ENCODE peak calls at places on chromosomes 16 and 17, in six cellular contexts. One of them, this sample, is unnamed.

GRCh38 chr17:10059684-10060211 is 138.7 kb downstream of the GAS7 start:
- DNase-seq in hepatocyte: peak; percentile 39
- DNase-seq in neural progenitor cell: no peak
- DNase-seq in OCI-LY7: no peak
- DNase-seq in MM.1S: peak; percentile 52
- DNase-seq in PC-3: no peak
- DNase-seq in this sample: peak; percentile 38

GRCh38 chr17:72430611-72431432 is 310.0 kb downstream of the SOX9 start:
- DNase-seq in MM.1S: no peak
- DNase-seq in neural progenitor cell: peak; percentile 12
- DNase-seq in hepatocyte: no peak
- DNase-seq in OCI-LY7: no peak
- DNase-seq in PC-3: peak; percentile 25
- DNase-seq in this sample: peak; percentile 11

GRCh38 chr16:56972898-56973689 is 11.3 kb downstream of the CETP start:
- DNase-seq in PC-3: no peak
- DNase-seq in OCI-LY7: no peak
- DNase-seq in MM.1S: no peak
- DNase-seq in hepatocyte: no peak
- DNase-seq in neural progenitor cell: no peak
- DNase-seq in this sample: no peak

GRCh38 chr17:34246436-34246835 is 8.6 kb upstream of the CCL2 start:
- DNase-seq in neural progenitor cell: no peak
- DNase-seq in MM.1S: no peak
- DNase-seq in OCI-LY7: no peak
- DNase-seq in hepatocyte: no peak
- DNase-seq in PC-3: no peak
- DNase-seq in this sample: no peak

GRCh38 chr16:1825864-1826690 is 548 bp downstream of the HAGH start:
- DNase-seq in PC-3: peak; percentile 49
- DNase-seq in hepatocyte: peak; percentile 90
- DNase-seq in OCI-LY7: peak; percentile 49
- DNase-seq in MM.1S: peak; percentile 81
- DNase-seq in neural progenitor cell: peak; percentile 91
- DNase-seq in this sample: peak; percentile 82

GRCh38 chr17:41864498-41864836 is 756 bp downstream of the KLHL11 start:
- DNase-seq in MM.1S: no peak
- DNase-seq in hepatocyte: no peak
- DNase-seq in neural progenitor cell: peak; percentile 65
- DNase-seq in PC-3: no peak
- DNase-seq in OCI-LY7: no peak
- DNase-seq in this sample: no peak

GRCh38 chr17:81076097-81076754 is 41.3 kb downstream of the BAIAP2 start:
- DNase-seq in hepatocyte: no peak
- DNase-seq in OCI-LY7: no peak
- DNase-seq in neural progenitor cell: no peak
- DNase-seq in MM.1S: no peak
- DNase-seq in PC-3: no peak
- DNase-seq in this sample: no peak

GRCh38 chr17:66357037-66357436 is 54.6 kb downstream of the PRKCA start:
- DNase-seq in PC-3: peak; percentile 30
- DNase-seq in neural progenitor cell: no peak
- DNase-seq in hepatocyte: no peak
- DNase-seq in MM.1S: no peak
- DNase-seq in OCI-LY7: no peak
- DNase-seq in this sample: peak; percentile 51

GRCh38 chr17:10605221-10605783 is 51.8 kb downstream of the MYH3 start:
- DNase-seq in neural progenitor cell: no peak
- DNase-seq in MM.1S: no peak
- DNase-seq in OCI-LY7: no peak
- DNase-seq in hepatocyte: no peak
- DNase-seq in PC-3: no peak
- DNase-seq in this sample: no peak

GRCh38 chr17:72592242-72592966 is 471.6 kb downstream of the SOX9 start:
- DNase-seq in neural progenitor cell: peak; percentile 93
- DNase-seq in OCI-LY7: no peak
- DNase-seq in MM.1S: peak; percentile 83
- DNase-seq in PC-3: peak; percentile 95
- DNase-seq in hepatocyte: peak; percentile 93
- DNase-seq in this sample: peak; percentile 90

GRCh38 chr16:50196736-50197135 is 43.6 kb downstream of the TENT4B start:
- DNase-seq in OCI-LY7: peak; percentile 32
- DNase-seq in hepatocyte: no peak
- DNase-seq in PC-3: no peak
- DNase-seq in neural progenitor cell: no peak
- DNase-seq in MM.1S: peak; percentile 71
- DNase-seq in this sample: peak; percentile 38

GRCh38 chr16:81641403-81642106 is 137.5 kb upstream of the PLCG2 start:
- DNase-seq in neural progenitor cell: peak; percentile 84
- DNase-seq in hepatocyte: no peak
- DNase-seq in OCI-LY7: no peak
- DNase-seq in MM.1S: no peak
- DNase-seq in PC-3: no peak
- DNase-seq in this sample: no peak
- H3K4me1 ChIP-seq in neural progenitor cell: peaks cover 35% of the 10 kb centered on the region
- H3K4me1 ChIP-seq in hepatocyte: no peaks in the 10 kb centered on the region
- H3K4me1 ChIP-seq in OCI-LY7: no peaks in the 10 kb centered on the region
- H3K4me1 ChIP-seq in MM.1S: no peaks in the 10 kb centered on the region
- H3K4me1 ChIP-seq in PC-3: peaks cover 18% of the 10 kb centered on the region
- H3K4me1 ChIP-seq in this sample: peaks cover 14% of the 10 kb centered on the region

DNA sequence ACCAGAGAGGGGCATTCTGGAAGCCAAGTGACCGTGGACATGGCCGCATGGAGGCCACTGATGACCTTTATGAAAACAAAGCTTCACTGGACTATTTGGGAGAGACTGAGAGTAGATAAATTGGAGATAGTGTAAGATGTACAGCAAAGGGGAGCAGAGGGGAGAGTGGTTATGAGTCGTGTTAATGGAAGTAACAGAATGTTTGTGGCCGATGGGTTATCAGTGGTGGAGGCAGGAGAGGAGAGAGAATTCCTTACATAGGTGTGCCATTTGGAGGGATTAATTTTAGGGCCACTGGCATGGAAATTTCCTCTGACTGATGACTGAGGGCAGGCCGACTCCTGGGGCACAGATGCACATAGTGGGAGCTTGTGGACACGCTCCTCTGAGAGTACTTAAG is 19.2 kb downstream of the PRPSAP2 start:
- DNase-seq in neural progenitor cell: no peak
- DNase-seq in PC-3: peak; percentile 79
- DNase-seq in OCI-LY7: no peak
- DNase-seq in hepatocyte: no peak
- DNase-seq in MM.1S: no peak
- DNase-seq in this sample: peak; percentile 10
- TF ChIP-seq EZH2phosphoT487 in neural progenitor cell: no peak
- TF ChIP-seq EZH2phosphoT487 in PC-3: no peak
- TF ChIP-seq EZH2phosphoT487 in OCI-LY7: no peak
- TF ChIP-seq EZH2phosphoT487 in hepatocyte: no peak
- TF ChIP-seq EZH2phosphoT487 in MM.1S: no peak
- TF ChIP-seq EZH2phosphoT487 in this sample: no peak

GRCh38 chr17:65052585-65052984 is 4.0 kb downstream of the GNA13 start:
- DNase-seq in neural progenitor cell: no peak
- DNase-seq in hepatocyte: no peak
- DNase-seq in OCI-LY7: no peak
- DNase-seq in MM.1S: no peak
- DNase-seq in PC-3: no peak
- DNase-seq in this sample: no peak
- H3K4me1 ChIP-seq in neural progenitor cell: peaks cover 16% of the 10 kb centered on the region
- H3K4me1 ChIP-seq in hepatocyte: peaks cover 12% of the 10 kb centered on the region
- H3K4me1 ChIP-seq in OCI-LY7: peaks cover 69% of the 10 kb centered on the region
- H3K4me1 ChIP-seq in MM.1S: peaks cover 40% of the 10 kb centered on the region
- H3K4me1 ChIP-seq in PC-3: peaks cover 16% of the 10 kb centered on the region
- H3K4me1 ChIP-seq in this sample: peaks cover 12% of the 10 kb centered on the region

GRCh38 chr16:64687796-64688195 is 434.1 kb downstream of the CDH11 start:
- DNase-seq in PC-3: no peak
- DNase-seq in MM.1S: no peak
- DNase-seq in hepatocyte: no peak
- DNase-seq in neural progenitor cell: no peak
- DNase-seq in OCI-LY7: no peak
- DNase-seq in this sample: no peak

DNA sequence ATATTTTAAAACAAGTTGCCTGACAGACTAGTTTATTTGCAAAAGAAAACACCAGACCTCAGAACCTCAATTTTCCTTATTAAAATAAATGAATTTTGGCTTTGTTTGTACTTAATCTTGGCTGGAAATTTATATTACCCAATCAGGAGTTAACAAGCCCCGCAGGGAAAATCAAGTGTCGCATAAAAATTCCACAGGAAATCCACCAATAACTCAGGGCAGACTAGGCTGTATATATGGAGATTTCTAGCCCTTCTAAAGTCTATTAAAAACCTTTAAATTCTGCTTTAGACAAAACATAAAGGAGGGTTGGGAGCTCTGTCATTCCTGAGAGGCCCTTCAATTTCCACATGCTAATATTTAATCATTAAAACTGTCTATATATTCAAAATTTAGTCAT is 434.8 kb downstream of the CDH11 start:
- DNase-seq in PC-3: no peak
- DNase-seq in MM.1S: no peak
- DNase-seq in OCI-LY7: no peak
- DNase-seq in neural progenitor cell: no peak
- DNase-seq in hepatocyte: no peak
- DNase-seq in this sample: no peak
- TF ChIP-seq EZH2phosphoT487 in PC-3: no peak
- TF ChIP-seq EZH2phosphoT487 in MM.1S: no peak
- TF ChIP-seq EZH2phosphoT487 in OCI-LY7: no peak
- TF ChIP-seq EZH2phosphoT487 in neural progenitor cell: no peak
- TF ChIP-seq EZH2phosphoT487 in hepatocyte: no peak
- TF ChIP-seq EZH2phosphoT487 in this sample: no peak

GRCh38 chr17:63698381-63698885 is 1.5 kb downstream of the LIMD2 start:
- DNase-seq in MM.1S: peak; percentile 8
- DNase-seq in neural progenitor cell: no peak
- DNase-seq in PC-3: no peak
- DNase-seq in OCI-LY7: peak; percentile 65
- DNase-seq in hepatocyte: no peak
- DNase-seq in this sample: no peak

GRCh38 chr17:63697341-63698286 is 2.3 kb downstream of the LIMD2 start:
- DNase-seq in neural progenitor cell: peak; percentile 28
- DNase-seq in OCI-LY7: peak; percentile 91
- DNase-seq in hepatocyte: peak; percentile 36
- DNase-seq in PC-3: peak; percentile 74
- DNase-seq in MM.1S: peak; percentile 72
- DNase-seq in this sample: peak; percentile 61

GRCh38 chr17:63694974-63695773 is 4.8 kb downstream of the LIMD2 start:
- DNase-seq in hepatocyte: no peak
- DNase-seq in neural progenitor cell: no peak
- DNase-seq in MM.1S: no peak
- DNase-seq in OCI-LY7: peak; percentile 32
- DNase-seq in PC-3: no peak
- DNase-seq in this sample: no peak

GRCh38 chr17:63695889-63696288 is 4.0 kb downstream of the LIMD2 start:
- DNase-seq in OCI-LY7: no peak
- DNase-seq in MM.1S: no peak
- DNase-seq in neural progenitor cell: no peak
- DNase-seq in hepatocyte: no peak
- DNase-seq in PC-3: no peak
- DNase-seq in this sample: no peak

GRCh38 chr17:63696381-63696961 is 3.5 kb downstream of the LIMD2 start:
- DNase-seq in OCI-LY7: peak; percentile 84
- DNase-seq in hepatocyte: no peak
- DNase-seq in neural progenitor cell: peak; percentile 75
- DNase-seq in PC-3: peak; percentile 55
- DNase-seq in MM.1S: peak; percentile 20
- DNase-seq in this sample: peak; percentile 60
- H3K4me1 ChIP-seq in OCI-LY7: peaks cover 50% of the 10 kb centered on the region
- H3K4me1 ChIP-seq in hepatocyte: peaks cover 15% of the 10 kb centered on the region
- H3K4me1 ChIP-seq in neural progenitor cell: peaks cover 16% of the 10 kb centered on the region
- H3K4me1 ChIP-seq in PC-3: peaks cover 7% of the 10 kb centered on the region
- H3K4me1 ChIP-seq in MM.1S: peaks cover 5% of the 10 kb centered on the region
- H3K4me1 ChIP-seq in this sample: peaks cover 3% of the 10 kb centered on the region

GRCh38 chr17:39636587-39636926 is 387 bp upstream of the STARD3 start:
- DNase-seq in OCI-LY7: no peak
- DNase-seq in PC-3: no peak
- DNase-seq in hepatocyte: no peak
- DNase-seq in neural progenitor cell: no peak
- DNase-seq in MM.1S: no peak
- DNase-seq in this sample: no peak

GRCh38 chr17:39635614-39636176 is 1.2 kb upstream of the STARD3 start:
- DNase-seq in OCI-LY7: no peak
- DNase-seq in neural progenitor cell: no peak
- DNase-seq in hepatocyte: no peak
- DNase-seq in MM.1S: no peak
- DNase-seq in PC-3: no peak
- DNase-seq in this sample: no peak

GRCh38 chr17:39633570-39634183 is 3.3 kb upstream of the STARD3 start:
- DNase-seq in OCI-LY7: no peak
- DNase-seq in hepatocyte: no peak
- DNase-seq in neural progenitor cell: no peak
- DNase-seq in PC-3: no peak
- DNase-seq in MM.1S: no peak
- DNase-seq in this sample: no peak

GRCh38 chr17:39632153-39632941 is 4.6 kb upstream of the STARD3 start:
- DNase-seq in PC-3: peak; percentile 22
- DNase-seq in neural progenitor cell: no peak
- DNase-seq in MM.1S: no peak
- DNase-seq in OCI-LY7: no peak
- DNase-seq in hepatocyte: no peak
- DNase-seq in this sample: no peak

GRCh38 chr17:39634384-39634871 is 2.5 kb upstream of the STARD3 start:
- DNase-seq in neural progenitor cell: peak; percentile 68
- DNase-seq in MM.1S: peak; percentile 49
- DNase-seq in PC-3: peak; percentile 55
- DNase-seq in OCI-LY7: peak; percentile 62
- DNase-seq in hepatocyte: peak; percentile 69
- DNase-seq in this sample: peak; percentile 76
- TF ChIP-seq EZH2phosphoT487 in neural progenitor cell: no peak
- TF ChIP-seq EZH2phosphoT487 in MM.1S: no peak
- TF ChIP-seq EZH2phosphoT487 in PC-3: no peak
- TF ChIP-seq EZH2phosphoT487 in OCI-LY7: no peak
- TF ChIP-seq EZH2phosphoT487 in hepatocyte: no peak
- TF ChIP-seq EZH2phosphoT487 in this sample: no peak